ENCODE peak calls at places on chromosomes 7 and 10, in four cellular contexts. One of them, this sample, is unnamed.

GRCh38 chr7:157548691-157549265 is 212.0 kb downstream of the DNAJB6 start:
- DNase-seq in left lung: peak
- DNase-seq in IMR-90: no peak
- DNase-seq in fibroblast of lung: no peak
- DNase-seq in this sample: no peak

GRCh38 chr10:102642553-102643345 is 1.5 kb upstream of the TRIM8 start:
- DNase-seq in fibroblast of lung: peak
- DNase-seq in IMR-90: peak
- DNase-seq in left lung: peak
- DNase-seq in this sample: no peak

GRCh38 chr7:75928600-75928939 is 13.6 kb downstream of the POR start:
- DNase-seq in fibroblast of lung: no peak
- DNase-seq in IMR-90: no peak
- DNase-seq in left lung: peak
- DNase-seq in this sample: no peak

GRCh38 chr7:142438923-142439515 is 181.2 kb upstream of the PRSS58 start:
- DNase-seq in left lung: no peak
- DNase-seq in IMR-90: no peak
- DNase-seq in fibroblast of lung: no peak
- DNase-seq in this sample: no peak

GRCh38 chr7:151251926-151252835 is 3.7 kb upstream of the SMARCD3 start:
- DNase-seq in left lung: peak
- DNase-seq in fibroblast of lung: peak
- DNase-seq in IMR-90: peak
- DNase-seq in this sample: no peak

GRCh38 chr7:50446542-50446960 is 3.6 kb downstream of the FIGNL1 start:
- DNase-seq in left lung: no peak
- DNase-seq in fibroblast of lung: peak
- DNase-seq in IMR-90: peak
- DNase-seq in this sample: no peak

GRCh38 chr10:3852147-3852904 is 67.3 kb upstream of the KLF6 start:
- DNase-seq in fibroblast of lung: peak
- DNase-seq in left lung: peak
- DNase-seq in IMR-90: peak
- DNase-seq in this sample: peak

GRCh38 chr10:96118604-96119450 is 11.3 kb upstream of the ZNF518A start:
- DNase-seq in left lung: peak
- DNase-seq in IMR-90: no peak
- DNase-seq in fibroblast of lung: no peak
- DNase-seq in this sample: no peak

GRCh38 chr7:127504715-127505114 is 80.7 kb downstream of the GCC1 start:
- DNase-seq in IMR-90: peak
- DNase-seq in left lung: peak
- DNase-seq in fibroblast of lung: peak
- DNase-seq in this sample: no peak

GRCh38 chr10:35631404-35631803 is 10.7 kb downstream of the FZD8 start:
- DNase-seq in fibroblast of lung: no peak
- DNase-seq in left lung: no peak
- DNase-seq in IMR-90: no peak
- DNase-seq in this sample: no peak

GRCh38 chr10:35635576-35635975 is 6.5 kb downstream of the FZD8 start:
- DNase-seq in left lung: no peak
- DNase-seq in fibroblast of lung: peak
- DNase-seq in IMR-90: peak
- DNase-seq in this sample: peak

GRCh38 chr10:35636942-35637341 is 5.2 kb downstream of the FZD8 start:
- DNase-seq in fibroblast of lung: no peak
- DNase-seq in IMR-90: no peak
- DNase-seq in left lung: no peak
- DNase-seq in this sample: no peak

GRCh38 chr10:35633006-35633980 is 8.8 kb downstream of the FZD8 start:
- DNase-seq in IMR-90: no peak
- DNase-seq in left lung: no peak
- DNase-seq in fibroblast of lung: no peak
- DNase-seq in this sample: no peak

GRCh38 chr10:35632027-35632426 is 10.1 kb downstream of the FZD8 start:
- DNase-seq in left lung: no peak
- DNase-seq in IMR-90: no peak
- DNase-seq in fibroblast of lung: no peak
- DNase-seq in this sample: no peak
- TF ChIP-seq CTCF in left lung: no peak
- TF ChIP-seq CTCF in IMR-90: no peak
- TF ChIP-seq CTCF in fibroblast of lung: no peak
- TF ChIP-seq CTCF in this sample: no peak

GRCh38 chr7:48035301-48035966 is at the start of gene C7orf57:
- DNase-seq in left lung: peak
- DNase-seq in fibroblast of lung: peak
- DNase-seq in IMR-90: peak
- DNase-seq in this sample: peak
- TF ChIP-seq CTCF in left lung: peak
- TF ChIP-seq CTCF in fibroblast of lung: no peak
- TF ChIP-seq CTCF in IMR-90: peak
- TF ChIP-seq CTCF in this sample: no peak

GRCh38 chr7:2068693-2069471 is 163.9 kb downstream of the MAD1L1 start:
- DNase-seq in left lung: no peak
- DNase-seq in IMR-90: no peak
- DNase-seq in fibroblast of lung: no peak
- DNase-seq in this sample: no peak
- TF ChIP-seq CTCF in left lung: no peak
- TF ChIP-seq CTCF in IMR-90: no peak
- TF ChIP-seq CTCF in fibroblast of lung: no peak
- TF ChIP-seq CTCF in this sample: peak

GRCh38 chr10:44989621-44990301 is 11.0 kb upstream of the ZNF22 start:
- DNase-seq in IMR-90: no peak
- DNase-seq in left lung: no peak
- DNase-seq in fibroblast of lung: no peak
- DNase-seq in this sample: no peak

GRCh38 chr10:44990965-44991364 is 9.8 kb upstream of the ZNF22 start:
- DNase-seq in left lung: no peak
- DNase-seq in IMR-90: no peak
- DNase-seq in fibroblast of lung: no peak
- DNase-seq in this sample: no peak

GRCh38 chr10:44988957-44989620 is 10.5 kb upstream of the DEPP1 start:
- DNase-seq in left lung: no peak
- DNase-seq in IMR-90: no peak
- DNase-seq in fibroblast of lung: no peak
- DNase-seq in this sample: no peak

GRCh38 chr10:44991571-44991970 is 9.2 kb upstream of the ZNF22 start:
- DNase-seq in IMR-90: no peak
- DNase-seq in fibroblast of lung: no peak
- DNase-seq in left lung: no peak
- DNase-seq in this sample: no peak

DNA sequence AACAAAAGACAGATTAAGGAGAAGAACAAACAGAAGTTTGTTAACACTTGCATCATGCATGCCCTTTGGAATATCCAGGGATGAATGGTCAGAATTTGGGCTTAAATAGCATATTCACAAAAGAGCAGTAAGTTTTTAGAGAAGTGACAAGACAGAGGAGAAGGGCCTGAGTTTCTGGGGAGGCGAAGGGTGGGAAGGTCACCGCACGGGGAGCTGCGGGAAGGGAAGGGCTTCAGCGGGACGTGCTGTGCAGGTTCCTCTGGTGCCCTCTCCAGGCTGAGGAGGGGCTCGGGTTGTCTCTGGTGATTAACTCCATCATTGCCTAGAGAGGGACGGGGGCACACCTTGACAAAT is 10.4 kb upstream of the ZNF22 start:
- DNase-seq in fibroblast of lung: no peak
- DNase-seq in left lung: no peak
- DNase-seq in IMR-90: no peak
- DNase-seq in this sample: no peak
- TF ChIP-seq CTCF in fibroblast of lung: no peak
- TF ChIP-seq CTCF in left lung: no peak
- TF ChIP-seq CTCF in IMR-90: peak
- TF ChIP-seq CTCF in this sample: peak

DNA sequence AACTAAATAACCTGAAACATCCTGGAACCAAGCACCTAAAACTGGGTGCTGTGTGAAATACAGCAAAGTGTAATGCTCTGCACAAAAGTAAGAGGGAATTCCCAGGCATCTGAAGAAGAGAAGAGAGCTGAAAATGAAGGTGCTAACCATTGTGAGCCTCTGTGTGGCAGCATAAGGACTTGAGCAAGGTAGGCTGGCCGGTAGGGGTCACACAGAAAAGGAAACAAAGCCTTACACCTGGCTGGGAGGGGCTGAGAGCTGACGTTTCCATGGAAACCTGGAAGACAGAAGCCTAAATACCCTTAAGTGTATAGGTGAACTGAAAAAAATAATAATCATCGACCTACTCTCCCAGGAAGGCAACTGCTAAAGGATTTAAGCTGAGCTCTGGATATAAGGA is 48.6 kb downstream of the CUL1 start:
- DNase-seq in fibroblast of lung: no peak
- DNase-seq in IMR-90: no peak
- DNase-seq in left lung: no peak
- DNase-seq in this sample: no peak
- TF ChIP-seq CTCF in fibroblast of lung: no peak
- TF ChIP-seq CTCF in IMR-90: no peak
- TF ChIP-seq CTCF in left lung: no peak
- TF ChIP-seq CTCF in this sample: no peak

GRCh38 chr10:55174419-55174818 is 373.4 kb upstream of the PCDH15 start:
- DNase-seq in IMR-90: no peak
- DNase-seq in left lung: no peak
- DNase-seq in fibroblast of lung: no peak
- DNase-seq in this sample: no peak
- TF ChIP-seq CTCF in IMR-90: no peak
- TF ChIP-seq CTCF in left lung: no peak
- TF ChIP-seq CTCF in fibroblast of lung: no peak
- TF ChIP-seq CTCF in this sample: no peak

GRCh38 chr10:99658622-99659030 is 683 bp upstream of the ENTPD7 start:
- DNase-seq in fibroblast of lung: no peak
- DNase-seq in IMR-90: peak
- DNase-seq in left lung: peak
- DNase-seq in this sample: no peak

GRCh38 chr10:99661370-99661749 is 2.1 kb downstream of the ENTPD7 start:
- DNase-seq in left lung: no peak
- DNase-seq in fibroblast of lung: peak
- DNase-seq in IMR-90: peak
- DNase-seq in this sample: no peak

GRCh38 chr10:99660662-99661369 is 1.5 kb downstream of the ENTPD7 start:
- DNase-seq in left lung: no peak
- DNase-seq in IMR-90: peak
- DNase-seq in fibroblast of lung: no peak
- DNase-seq in this sample: no peak

GRCh38 chr10:99659868-99660366 is 608 bp downstream of the ENTPD7 start:
- DNase-seq in left lung: no peak
- DNase-seq in IMR-90: no peak
- DNase-seq in fibroblast of lung: no peak
- DNase-seq in this sample: no peak

DNA sequence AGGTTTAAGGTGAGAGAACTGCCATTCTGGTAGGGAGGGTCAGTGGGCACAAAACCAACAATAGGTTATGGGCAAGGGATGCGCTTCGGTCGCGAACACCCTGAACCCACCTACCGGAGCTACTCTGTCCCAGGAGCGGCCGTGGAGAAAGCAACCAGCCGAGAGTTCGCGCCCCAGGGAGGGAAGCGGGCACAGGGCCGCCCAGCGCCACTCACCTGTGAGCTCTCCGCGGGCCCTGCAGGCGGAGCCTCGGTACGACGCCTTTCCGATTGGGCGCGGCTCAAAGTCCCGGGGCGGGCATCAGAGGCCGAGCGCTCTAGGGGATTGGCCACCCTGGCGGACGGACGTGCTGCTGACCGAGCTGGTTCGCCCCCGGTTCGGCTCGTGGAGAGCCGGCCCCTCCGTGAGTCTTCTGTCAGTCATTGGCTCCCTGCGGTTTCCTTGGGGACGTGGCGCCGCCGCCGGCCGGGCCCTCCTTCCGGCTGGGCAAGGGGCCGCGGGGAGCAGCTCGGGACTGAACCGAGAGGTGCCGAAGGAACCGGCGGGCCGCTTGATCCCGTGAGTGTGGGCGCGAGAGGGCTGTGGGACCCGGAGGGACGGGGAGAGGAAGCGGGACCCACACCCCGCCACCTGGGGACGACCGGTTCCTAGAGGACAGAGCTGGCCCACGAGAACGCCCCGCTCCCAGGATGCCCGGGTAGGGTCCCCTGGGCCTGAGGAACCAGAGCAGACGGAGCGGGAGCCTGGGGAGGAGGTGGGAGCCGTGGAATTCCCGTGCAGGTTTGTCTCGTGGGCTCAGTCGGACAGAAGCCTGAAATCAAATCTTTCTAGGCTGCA is at the start of gene ENTPD7:
- DNase-seq in IMR-90: peak
- DNase-seq in fibroblast of lung: peak
- DNase-seq in left lung: peak
- DNase-seq in this sample: peak
- TF ChIP-seq CTCF in IMR-90: peak
- TF ChIP-seq CTCF in fibroblast of lung: peak
- TF ChIP-seq CTCF in left lung: peak
- TF ChIP-seq CTCF in this sample: no peak

DNA sequence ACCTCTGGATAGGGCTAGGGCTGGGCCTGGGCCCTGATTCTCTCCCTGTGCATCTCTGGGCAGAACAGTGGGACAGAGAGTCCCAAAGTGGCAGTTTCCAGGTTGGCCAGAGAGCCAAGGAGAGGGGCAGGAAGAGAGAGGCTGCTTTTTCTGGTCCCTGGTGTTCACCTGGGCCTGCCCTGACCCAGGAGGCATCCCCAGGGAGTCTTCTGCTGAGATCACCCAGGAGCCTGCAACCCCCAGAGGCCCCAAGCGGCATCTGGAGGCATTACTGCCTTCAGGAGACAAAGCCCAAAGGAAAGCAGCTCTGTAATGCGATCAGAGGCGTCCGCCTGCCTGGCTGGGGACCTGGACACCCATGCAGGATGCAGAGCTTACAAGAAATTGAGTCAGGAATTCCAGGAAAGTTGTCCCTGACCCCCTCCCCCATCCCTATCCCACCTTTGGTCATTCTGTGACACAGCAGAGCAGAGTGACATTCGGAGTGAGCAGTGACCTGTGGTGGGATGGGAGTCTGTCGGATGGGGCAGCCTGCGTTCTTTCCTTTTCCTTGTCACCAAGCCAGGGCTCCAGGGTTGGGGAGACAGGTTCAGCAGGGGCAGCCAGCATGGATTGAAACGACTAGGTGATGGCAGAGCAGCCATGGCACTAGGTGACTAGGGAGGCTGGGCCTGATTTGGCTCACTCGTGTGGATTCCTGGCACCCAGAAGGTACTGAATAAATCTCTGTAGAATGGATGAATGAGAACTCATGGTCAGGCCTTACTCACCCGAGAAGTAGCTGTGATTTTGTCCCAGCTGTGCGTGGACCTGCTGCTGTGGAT is 10.4 kb downstream of the UNC5B start:
- DNase-seq in fibroblast of lung: no peak
- DNase-seq in left lung: no peak
- DNase-seq in IMR-90: peak
- DNase-seq in this sample: no peak
- TF ChIP-seq CTCF in fibroblast of lung: no peak
- TF ChIP-seq CTCF in left lung: no peak
- TF ChIP-seq CTCF in IMR-90: no peak
- TF ChIP-seq CTCF in this sample: no peak

GRCh38 chr7:140317597-140317996 is 80.7 kb downstream of the SLC37A3 start:
- DNase-seq in IMR-90: no peak
- DNase-seq in left lung: no peak
- DNase-seq in fibroblast of lung: no peak
- DNase-seq in this sample: no peak
- TF ChIP-seq CTCF in IMR-90: no peak
- TF ChIP-seq CTCF in left lung: no peak
- TF ChIP-seq CTCF in fibroblast of lung: no peak
- TF ChIP-seq CTCF in this sample: no peak